ENCODE peak calls at places on chromosomes 2 and 18, in nine cellular contexts. U, Q, C, I, N, X, B, V and A are unnamed samples.

GRCh38 chr2:162007447-162008040 is 66.5 kb downstream of the DPP4 start:
- DNase-seq in V (peak; percentile 30), Q (peak; percentile 32), C (no peak), U (peak; percentile 39), X (no peak), I (peak; percentile 65), B (no peak), N (no peak), A (no peak)

GRCh38 chr18:59988098-59988706 is 88.4 kb downstream of the PMAIP1 start:
- DNase-seq in I (peak; percentile 82), V (peak; percentile 59), C (no peak), X (no peak), U (peak; percentile 43), Q (peak; percentile 65), B (peak; percentile 28), N (peak; percentile 24), A (peak; percentile 46)

GRCh38 chr18:5842653-5843052 is 52.7 kb downstream of the TMEM200C start:
- DNase-seq in Q (no peak), N (no peak), V (no peak), C (no peak), B (peak; percentile 3), X (no peak), I (no peak), U (no peak), A (no peak)

GRCh38 chr2:46778516-46778915 is 137.1 kb downstream of the MCFD2 start:
- DNase-seq in U (no peak), V (no peak), B (no peak), N (no peak), C (no peak), Q (no peak), I (no peak), X (no peak), A (no peak)

GRCh38 chr2:42872736-42873135 is 80.4 kb upstream of the HAAO start:
- DNase-seq in V (no peak), Q (peak; percentile 73), I (peak; percentile 63), N (no peak), U (no peak), B (no peak), X (no peak), C (no peak), A (no peak)

GRCh38 chr2:134465706-134466105 is 211.8 kb downstream of the MGAT5 start:
- DNase-seq in I (no peak), V (no peak), B (no peak), Q (no peak), U (no peak), N (no peak), C (no peak), X (no peak), A (no peak)

GRCh38 chr2:76281176-76281841 is 570.6 kb upstream of the GCFC2 start:
- DNase-seq in X (no peak), U (no peak), I (no peak), B (no peak), Q (no peak), C (no peak), N (no peak), V (no peak), A (peak; percentile 89)

GRCh38 chr2:112542974-112543760 is 902 bp downstream of the POLR1B start:
- DNase-seq in X (no peak), B (peak; percentile 40), U (peak; percentile 27), Q (peak; percentile 30), I (peak; percentile 38), N (no peak), C (no peak), V (peak; percentile 46), A (peak; percentile 23)

GRCh38 chr18:74316257-74317180 is 880 bp downstream of the C18orf63 start:
- DNase-seq in N (no peak), I (peak; percentile 83), U (no peak), Q (peak; percentile 86), C (no peak), X (no peak), B (no peak), V (peak; percentile 62), A (no peak)

GRCh38 chr2:60569680-60570111 is 16.2 kb upstream of the BCL11A start:
- DNase-seq in I (peak; percentile 17), X (no peak), B (peak; percentile 36), N (no peak), V (no peak), U (no peak), Q (peak; percentile 9), C (no peak), A (peak; percentile 49)

GRCh38 chr2:60567092-60567491 is 13.6 kb upstream of the BCL11A start:
- DNase-seq in V (no peak), U (no peak), B (no peak), N (no peak), X (no peak), Q (no peak), I (no peak), C (no peak), A (no peak)

GRCh38 chr2:60567919-60568874 is 14.7 kb upstream of the BCL11A start:
- DNase-seq in B (no peak), U (no peak), N (no peak), I (no peak), V (no peak), C (no peak), Q (no peak), X (no peak), A (peak; percentile 81)

GRCh38 chr2:60565472-60565871 is 12.0 kb upstream of the BCL11A start:
- DNase-seq in N (no peak), B (no peak), V (peak; percentile 58), X (no peak), Q (peak; percentile 36), U (peak; percentile 62), I (peak; percentile 58), C (no peak), A (peak; percentile 60)

DNA sequence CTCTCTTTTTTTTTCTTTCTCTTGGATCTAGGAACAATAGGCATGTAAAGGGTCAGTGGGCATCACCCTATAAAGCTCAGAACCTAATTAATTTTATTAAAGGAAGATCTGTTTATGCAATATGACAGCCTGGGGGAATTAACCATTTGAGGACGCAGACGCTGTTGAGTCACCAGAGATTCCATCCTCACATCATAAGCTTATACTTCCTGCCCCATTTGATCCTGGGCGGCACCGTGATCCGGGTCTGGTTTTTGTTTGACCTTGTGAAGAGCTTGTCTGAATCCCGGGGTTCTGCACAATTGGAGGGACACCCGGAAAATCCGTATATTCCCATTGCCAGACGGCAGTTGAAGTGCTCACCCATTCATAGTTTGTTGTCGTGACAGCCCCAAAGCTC is 16.8 kb upstream of the BCL11A start:
- DNase-seq in C (no peak), I (no peak), V (peak; percentile 61), X (no peak), U (no peak), N (no peak), Q (no peak), B (no peak), A (peak; percentile 58)
- H3K4me3 ChIP-seq in C (no peak overlapping the region), I (no peak overlapping the region), V (no peak overlapping the region), X (no peak overlapping the region), U (no peak overlapping the region), N (no peak overlapping the region), Q (no peak overlapping the region), B (no peak overlapping the region), A (peak overlapping the region; percentile 69)

GRCh38 chr2:11611251-11611650 is 58.7 kb downstream of the NTSR2 start:
- DNase-seq in I (no peak), V (no peak), C (no peak), Q (no peak), X (no peak), B (no peak), N (no peak), U (no peak), A (no peak)
- H3K36me3 ChIP-seq in I (no peaks in the 10 kb centered on the region), V (no peaks in the 10 kb centered on the region), C (no peaks in the 10 kb centered on the region), Q (no peaks in the 10 kb centered on the region), X (peaks cover 6% of the 10 kb centered on the region), B (peaks cover 5% of the 10 kb centered on the region), N (no peaks in the 10 kb centered on the region), U (no peaks in the 10 kb centered on the region), A (no peaks in the 10 kb centered on the region)

GRCh38 chr2:103875111-103875510 is 978.8 kb upstream of the POU3F3 start:
- DNase-seq in B (peak; percentile 13), V (no peak), I (no peak), Q (no peak), N (no peak), X (no peak), U (no peak), C (no peak), A (no peak)
- H3K4me3 ChIP-seq in B (no peak overlapping the region), V (no peak overlapping the region), I (no peak overlapping the region), Q (no peak overlapping the region), N (no peak overlapping the region), X (no peak overlapping the region), U (no peak overlapping the region), C (no peak overlapping the region), A (no peak overlapping the region)

GRCh38 chr2:148721991-148722777 is 77.6 kb downstream of the EPC2 start:
- DNase-seq in N (no peak), I (peak; percentile 37), X (no peak), U (no peak), C (no peak), V (no peak), Q (no peak), B (no peak), A (no peak)

GRCh38 chr2:148730085-148730484 is 85.5 kb downstream of the EPC2 start:
- DNase-seq in Q (no peak), C (no peak), B (no peak), N (no peak), X (no peak), I (no peak), V (peak; percentile 4), U (no peak), A (no peak)

GRCh38 chr2:148721520-148721931 is 77.0 kb downstream of the EPC2 start:
- DNase-seq in Q (peak; percentile 31), X (no peak), U (no peak), N (no peak), I (peak; percentile 57), C (no peak), B (no peak), V (no peak), A (no peak)

GRCh38 chr2:148726228-148726627 is 81.7 kb downstream of the EPC2 start:
- DNase-seq in U (peak; percentile 81), I (no peak), N (no peak), Q (no peak), V (no peak), X (no peak), B (no peak), C (no peak), A (no peak)

DNA sequence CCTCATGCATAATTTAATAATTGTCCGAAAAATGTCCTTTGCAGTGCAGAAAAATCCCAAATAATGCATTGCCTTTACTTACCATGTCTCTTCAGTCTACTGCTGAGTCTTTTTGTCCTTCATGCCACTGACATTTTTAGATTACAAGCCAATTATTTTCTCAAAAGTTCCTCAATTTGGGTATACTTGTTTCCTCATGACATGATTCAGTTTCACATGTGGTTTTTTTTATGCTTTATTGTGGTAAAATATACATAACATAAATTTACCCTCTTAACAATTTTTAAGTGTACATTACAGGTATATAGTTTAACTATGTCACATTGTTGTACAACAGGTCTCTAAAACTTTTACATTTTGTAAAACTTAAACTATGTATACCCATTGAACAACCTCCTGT is 81.0 kb downstream of the EPC2 start:
- DNase-seq in N (no peak), U (no peak), B (no peak), X (no peak), Q (no peak), V (no peak), C (no peak), I (no peak), A (no peak)
- H3K36me3 ChIP-seq in N (no peaks in the 10 kb centered on the region), U (no peaks in the 10 kb centered on the region), B (no peaks in the 10 kb centered on the region), X (no peaks in the 10 kb centered on the region), Q (no peaks in the 10 kb centered on the region), V (no peaks in the 10 kb centered on the region), C (no peaks in the 10 kb centered on the region), I (no peaks in the 10 kb centered on the region), A (no peaks in the 10 kb centered on the region)